ENCODE peak calls at places on chromosomes 3 and 15, in five cellular contexts. Y, P, I, X and Z are unnamed samples.

GRCh38 chr3:114764056-114764492 is 383.0 kb downstream of the ZBTB20 start:
- DNase-seq in Y (peak), X (peak), I (no peak), P (no peak), Z (no peak)

GRCh38 chr3:127030328-127031045 is 47.6 kb downstream of the PLXNA1 start:
- DNase-seq in Y (no peak), X (no peak), P (no peak), I (no peak), Z (no peak)

GRCh38 chr3:43155464-43156121 is 49.7 kb upstream of the POMGNT2 start:
- DNase-seq in Y (peak), I (peak), X (peak), P (peak), Z (no peak)

GRCh38 chr3:134801204-134801958 is 6.3 kb downstream of the EPHB1 start:
- DNase-seq in Y (no peak), X (no peak), I (no peak), P (no peak), Z (no peak)

GRCh38 chr15:69809421-69809820 is 288.3 kb downstream of the TLE3 start:
- DNase-seq in I (no peak), Y (no peak), P (no peak), X (no peak), Z (no peak)

GRCh38 chr3:110226645-110227044 is 845.0 kb upstream of the NECTIN3 start:
- DNase-seq in X (no peak), P (no peak), Y (no peak), I (no peak), Z (no peak)

GRCh38 chr3:135885885-135886284 is 79.6 kb upstream of the PPP2R3A start:
- DNase-seq in I (no peak), X (no peak), P (no peak), Y (no peak), Z (no peak)

GRCh38 chr3:7382293-7383033 is 521.5 kb downstream of the GRM7 start:
- DNase-seq in P (no peak), I (no peak), X (peak), Y (peak), Z (no peak)

GRCh38 chr15:99106417-99107220 is 1.7 kb downstream of the SYNM start:
- DNase-seq in X (peak), P (peak), I (peak), Y (peak), Z (no peak)

GRCh38 chr3:58222161-58222724 is 11.5 kb upstream of the DNASE1L3 start:
- DNase-seq in Y (no peak), I (no peak), X (no peak), P (no peak), Z (no peak)

GRCh38 chr3:45312836-45313493 is 75.4 kb upstream of the LARS2 start:
- DNase-seq in P (no peak), I (no peak), Y (no peak), X (no peak), Z (no peak)

GRCh38 chr15:27353837-27354236 is 382.9 kb downstream of the GABRG3 start:
- DNase-seq in P (no peak), I (no peak), X (peak), Y (no peak), Z (peak)

GRCh38 chr3:62529230-62529629 is 155.9 kb upstream of the FEZF2 start:
- DNase-seq in X (peak), P (no peak), Y (peak), I (peak), Z (peak)

GRCh38 chr3:71048948-71049347 is 534.6 kb downstream of the FOXP1 start:
- DNase-seq in X (no peak), I (peak), Y (no peak), P (no peak), Z (no peak)

GRCh38 chr3:125300416-125300815 is 74.7 kb downstream of the ZNF148 start:
- DNase-seq in X (peak), P (no peak), Y (peak), I (no peak), Z (no peak)

GRCh38 chr3:149977391-149977790 is 6.7 kb upstream of the PFN2 start:
- DNase-seq in Y (peak), I (no peak), P (no peak), X (peak), Z (no peak)

GRCh38 chr15:36501063-36501678 is 78.3 kb upstream of the CDIN1 start:
- DNase-seq in Y (peak), P (no peak), X (peak), I (peak), Z (no peak)

GRCh38 chr3:196193738-196194541 is 17.3 kb downstream of the ZDHHC19 start:
- DNase-seq in Y (no peak), I (peak), P (peak), X (no peak), Z (no peak)

GRCh38 chr3:45204136-45204535 is 22.0 kb downstream of the TMEM158 start:
- DNase-seq in P (no peak), Y (peak), X (peak), I (no peak), Z (no peak)

GRCh38 chr3:51953445-51953844 is 1.7 kb upstream of the GPR62 start:
- DNase-seq in P (no peak), Y (peak), I (no peak), X (peak), Z (no peak)

GRCh38 chr15:46365612-46366011 is 730.8 kb downstream of the SQOR start:
- DNase-seq in X (peak), I (peak), P (peak), Y (peak), Z (no peak)

GRCh38 chr3:47612178-47612577 is 33.5 kb upstream of the CSPG5 start:
- DNase-seq in Y (peak), P (no peak), X (peak), I (no peak), Z (no peak)

GRCh38 chr3:45978348-45978747 is 17.3 kb downstream of the FYCO1 start:
- DNase-seq in Y (no peak), P (no peak), I (no peak), X (no peak), Z (no peak)

GRCh38 chr15:101425787-101426365 is 63.6 kb downstream of the PCSK6 start:
- DNase-seq in P (no peak), I (no peak), X (no peak), Y (no peak), Z (no peak)

GRCh38 chr3:46677096-46677702 is 16.3 kb downstream of the ALS2CL start:
- DNase-seq in X (no peak), I (peak), Y (peak), P (peak), Z (no peak)

GRCh38 chr15:87227846-87228245 is 1028.7 kb downstream of the NTRK3 start:
- DNase-seq in Y (no peak), X (no peak), I (no peak), P (no peak), Z (no peak)

GRCh38 chr3:167493240-167493639 is 19.4 kb upstream of the SERPINI2 start:
- DNase-seq in Y (no peak), X (no peak), I (no peak), P (no peak), Z (no peak)

GRCh38 chr15:68599560-68600071 is 20.8 kb downstream of the CORO2B start:
- DNase-seq in P (peak), I (no peak), Y (peak), X (peak), Z (no peak)

GRCh38 chr15:70576276-70576675 is 187.1 kb downstream of the UACA start:
- DNase-seq in Y (no peak), I (no peak), X (no peak), P (no peak), Z (no peak)

GRCh38 chr3:110929811-110930210 is 141.8 kb upstream of the NECTIN3 start:
- DNase-seq in I (no peak), X (no peak), Y (no peak), P (no peak), Z (no peak)

GRCh38 chr3:46759239-46760152 is 41.8 kb upstream of the PRSS50 start:
- DNase-seq in Y (no peak), X (no peak), P (no peak), I (no peak), Z (no peak)

GRCh38 chr3:112132975-112133448 is at the start of gene GCSAM:
- DNase-seq in X (no peak), I (peak), P (peak), Y (no peak), Z (no peak)

GRCh38 chr15:62392411-62392810 is 227.3 kb upstream of the C2CD4B start:
- DNase-seq in P (peak), X (peak), Y (peak), I (peak), Z (no peak)

GRCh38 chr15:65833501-65834220 is 35.6 kb upstream of the RAB11A start:
- DNase-seq in I (peak), P (peak), Y (no peak), X (no peak), Z (no peak)

GRCh38 chr3:146625117-146625775 is 20.1 kb upstream of the PLSCR5 start:
- DNase-seq in I (no peak), Y (peak), P (no peak), X (peak), Z (no peak)

GRCh38 chr15:31488437-31489204 is 162.0 kb downstream of the KLF13 start:
- DNase-seq in Y (peak), P (no peak), I (peak), X (peak), Z (peak)

GRCh38 chr3:165210132-165210531 is 13.9 kb upstream of the SLITRK3 start:
- DNase-seq in P (no peak), X (no peak), I (no peak), Y (no peak), Z (no peak)
- TF ChIP-seq CTCF in P (no peak), X (peak), I (no peak), Y (peak), Z (peak)

GRCh38 chr15:82750831-82751181 is 41.1 kb upstream of the AP3B2 start:
- DNase-seq in P (peak), X (peak), Y (peak), I (no peak), Z (no peak)
- TF ChIP-seq CTCF in P (no peak), X (no peak), Y (no peak), I (no peak), Z (no peak)

GRCh38 chr3:24541935-24542334 is 47.3 kb upstream of the THRB start:
- DNase-seq in P (no peak), Y (no peak), X (no peak), I (no peak), Z (no peak)
- TF ChIP-seq CTCF in P (no peak), Y (no peak), X (no peak), I (no peak), Z (no peak)

GRCh38 chr3:16319307-16319706 is 54.3 kb downstream of the OXNAD1 start:
- DNase-seq in X (no peak), I (no peak), P (no peak), Y (no peak), Z (no peak)
- TF ChIP-seq CTCF in X (no peak), I (peak), P (peak), Y (peak), Z (no peak)

GRCh38 chr3:197525706-197526105 is 30.1 kb downstream of the BDH1 start:
- DNase-seq in I (no peak), Y (peak), X (no peak), P (no peak), Z (no peak)
- TF ChIP-seq CTCF in I (no peak), Y (peak), X (no peak), P (no peak), Z (no peak)

DNA sequence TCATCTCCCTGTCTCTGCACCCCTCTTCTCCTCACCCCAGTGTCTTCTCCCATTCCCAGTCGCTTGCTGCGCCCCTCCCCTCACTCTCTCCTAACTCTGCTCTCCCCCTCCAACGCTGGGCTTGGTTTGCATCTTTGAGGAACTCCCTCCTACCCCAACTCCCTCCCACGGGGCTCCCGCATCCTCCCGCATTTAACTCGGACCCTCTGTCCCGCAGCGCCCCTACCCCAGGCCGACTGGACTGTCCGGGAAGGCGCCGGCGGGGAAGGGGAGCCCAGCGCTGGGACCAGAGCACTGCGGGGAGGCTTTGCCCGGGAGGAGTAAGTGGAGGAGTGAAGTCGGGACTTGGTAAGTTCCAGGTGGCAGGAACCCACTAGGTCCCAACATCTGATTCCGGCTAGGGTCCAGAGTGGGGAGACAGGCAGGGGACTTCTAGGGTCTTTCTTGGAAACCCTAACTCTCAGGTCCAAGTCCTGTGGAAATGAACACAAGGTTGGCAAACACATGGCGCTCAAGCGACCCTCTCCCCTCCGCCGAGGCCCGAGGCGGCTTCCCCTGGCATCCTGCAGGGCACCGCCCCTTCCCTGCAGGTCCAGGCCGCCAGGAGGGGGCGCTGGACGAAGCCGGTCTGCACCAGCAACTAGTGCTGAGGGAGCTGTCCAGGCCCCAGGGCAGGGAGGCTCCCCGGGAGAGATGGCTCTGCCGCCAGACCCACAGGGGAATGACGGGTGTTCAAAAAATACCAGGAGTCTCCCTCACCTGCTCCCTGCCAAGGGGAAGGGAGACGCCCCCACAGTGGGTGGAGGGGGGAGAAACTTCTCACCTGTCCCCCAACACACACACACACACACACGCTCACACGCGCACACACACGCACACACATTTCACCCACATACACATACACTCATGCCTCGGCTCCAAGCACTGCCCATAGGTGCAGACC is 53.2 kb downstream of the LHFPL4 start:
- DNase-seq in X (peak), P (peak), Y (peak), I (peak), Z (peak)
- TF ChIP-seq CTCF in X (peak), P (peak), Y (peak), I (peak), Z (peak)

DNA sequence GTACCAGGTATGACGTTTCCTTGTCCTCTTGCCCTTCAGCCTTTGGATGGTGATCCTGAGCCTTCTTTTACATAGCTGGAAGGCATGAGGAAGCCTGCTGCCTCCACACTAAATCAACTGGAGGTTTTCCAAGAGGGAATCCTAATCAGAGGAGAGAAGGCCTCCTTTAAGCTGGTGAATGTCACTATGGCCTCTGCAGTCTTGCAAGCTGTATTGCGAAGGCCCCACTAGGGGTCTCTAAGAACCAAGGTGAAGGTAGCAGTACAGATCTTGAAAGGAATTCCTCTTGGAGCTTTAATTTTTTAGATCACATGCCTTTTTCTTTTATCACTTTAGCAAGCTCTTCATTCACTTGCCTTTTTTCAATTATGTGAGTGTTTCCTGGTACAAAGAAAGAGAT is 119.2 kb downstream of the GHSR start:
- DNase-seq in P (no peak), I (no peak), X (no peak), Y (no peak), Z (no peak)
- TF ChIP-seq CTCF in P (no peak), I (no peak), X (no peak), Y (peak), Z (no peak)